ENCODE peak calls at places on chromosomes 1 and 21, in six cellular contexts. F is NCI-H1694 treated with DMSO at 0.1 percent for 48 hours; K is activated naive CD4-positive, alpha-beta T cell; R is lung microvascular endothelial cell; L is posterior cingulate gyrus; J is NCI-H510A. C is an unnamed sample.

GRCh38 chr21:17451364-17451869 is 61.4 kb upstream of the CXADR start:
- DNase-seq in F (no peak), K (no peak), R (peak; percentile 56), L (no peak), J (no peak), C (no peak)

GRCh38 chr1:189962171-189962570 is 515.5 kb downstream of the BRINP3 start:
- DNase-seq in F (no peak), K (no peak), R (no peak), L (no peak), J (no peak), C (no peak)

GRCh38 chr1:81690881-81691453 is 109.8 kb upstream of the ADGRL2 start:
- DNase-seq in F (no peak), K (no peak), R (no peak), L (no peak), J (no peak), C (no peak)

GRCh38 chr21:34037446-34037845 is 35.9 kb upstream of the MRPS6 start:
- DNase-seq in F (no peak), K (no peak), R (peak; percentile 44), L (no peak), J (no peak), C (no peak)

GRCh38 chr1:15748690-15749398 is 6.5 kb downstream of the TMEM82 start:
- DNase-seq in F (no peak), K (no peak), R (no peak), L (no peak), J (no peak), C (no peak)

GRCh38 chr1:68010094-68010493 is 40.3 kb downstream of the DIRAS3 start:
- DNase-seq in F (peak; percentile 59), K (no peak), R (peak; percentile 56), L (no peak), J (no peak), C (no peak)

GRCh38 chr1:113205980-113206766 is 133.2 kb downstream of the LRIG2 start:
- DNase-seq in F (no peak), K (no peak), R (no peak), L (no peak), J (no peak), C (peak; percentile 0)

GRCh38 chr1:115495603-115496002 is 146.2 kb upstream of the VANGL1 start:
- DNase-seq in F (no peak), K (no peak), R (no peak), L (no peak), J (no peak), C (peak; percentile 36)

GRCh38 chr1:166905930-166906329 is 29.9 kb upstream of the TADA1 start:
- DNase-seq in F (no peak), K (no peak), R (peak; percentile 7), L (no peak), J (no peak), C (no peak)

GRCh38 chr1:117952386-117952785 is 22.8 kb downstream of the WDR3 start:
- DNase-seq in F (no peak), K (no peak), R (no peak), L (no peak), J (no peak), C (no peak)

GRCh38 chr1:94316836-94317789 is 79.7 kb upstream of the ARHGAP29 start:
- DNase-seq in F (no peak), K (no peak), R (peak; percentile 55), L (no peak), J (no peak), C (no peak)

GRCh38 chr21:42063206-42063577 is 7.9 kb upstream of the UMODL1 start:
- DNase-seq in F (no peak), K (no peak), R (no peak), L (no peak), J (peak; percentile 61), C (no peak)

GRCh38 chr1:160325252-160325651 is 17.8 kb downstream of the COPA start:
- DNase-seq in F (no peak), K (no peak), R (no peak), L (no peak), J (peak; percentile 83), C (no peak)

GRCh38 chr21:20739421-20739820 is 258.8 kb upstream of the NCAM2 start:
- DNase-seq in F (no peak), K (no peak), R (no peak), L (no peak), J (no peak), C (no peak)

GRCh38 chr1:36414384-36414783 is 16.7 kb upstream of the LSM10 start:
- DNase-seq in F (no peak), K (no peak), R (no peak), L (no peak), J (no peak), C (no peak)

GRCh38 chr1:7513081-7513480 is 258.0 kb upstream of the VAMP3 start:
- DNase-seq in F (no peak), K (no peak), R (no peak), L (no peak), J (no peak), C (no peak)

GRCh38 chr21:42737969-42738590 is 84.7 kb downstream of the PDE9A start:
- DNase-seq in F (no peak), K (no peak), R (peak; percentile 43), L (peak; percentile 78), J (no peak), C (no peak)

GRCh38 chr1:60709426-60709825 is 372.9 kb upstream of the NFIA start:
- DNase-seq in F (no peak), K (no peak), R (no peak), L (no peak), J (no peak), C (no peak)

GRCh38 chr1:162421258-162422194 is 9.6 kb upstream of the SH2D1B start:
- DNase-seq in F (no peak), K (no peak), R (peak; percentile 27), L (no peak), J (no peak), C (no peak)

GRCh38 chr1:42753070-42753469 is 13.0 kb upstream of the CLDN19 start:
- DNase-seq in F (no peak), K (no peak), R (peak; percentile 39), L (no peak), J (no peak), C (no peak)

GRCh38 chr21:28798798-28799197 is 193.9 kb downstream of the LTN1 start:
- DNase-seq in F (no peak), K (no peak), R (no peak), L (no peak), J (no peak), C (no peak)

GRCh38 chr1:107677674-107678073 is 287.3 kb downstream of the VAV3 start:
- DNase-seq in F (no peak), K (no peak), R (no peak), L (no peak), J (no peak), C (no peak)

GRCh38 chr1:231924183-231924582 is 297.6 kb downstream of the DISC1 start:
- DNase-seq in F (no peak), K (no peak), R (no peak), L (no peak), J (peak; percentile 73), C (no peak)

GRCh38 chr21:33434770-33435360 is 31.7 kb downstream of the IFNGR2 start:
- DNase-seq in F (no peak), K (no peak), R (peak; percentile 92), L (no peak), J (no peak), C (peak; percentile 61)

GRCh38 chr1:206714331-206715058 is 29.8 kb downstream of the MAPKAPK2 start:
- DNase-seq in F (no peak), K (no peak), R (peak; percentile 58), L (no peak), J (no peak), C (peak; percentile 63)

GRCh38 chr1:6298940-6299465 is 38.1 kb upstream of the GPR153 start:
- DNase-seq in F (no peak), K (no peak), R (no peak), L (no peak), J (no peak), C (no peak)

GRCh38 chr1:27446491-27447020 is 43.4 kb downstream of the WASF2 start:
- DNase-seq in F (no peak), K (no peak), R (no peak), L (no peak), J (no peak), C (no peak)

GRCh38 chr1:182761396-182762395 is 27.9 kb upstream of the NPL start:
- DNase-seq in F (no peak), K (no peak), R (no peak), L (no peak), J (no peak), C (no peak)

GRCh38 chr1:153459655-153460054 is 796 bp downstream of the S100A7 start:
- DNase-seq in F (no peak), K (no peak), R (no peak), L (peak; percentile 74), J (no peak), C (no peak)

GRCh38 chr1:212256404-212256803 is 28.8 kb upstream of the PPP2R5A start:
- DNase-seq in F (no peak), K (no peak), R (no peak), L (no peak), J (no peak), C (no peak)

GRCh38 chr1:115679141-115679611 is 37.4 kb downstream of the VANGL1 start:
- DNase-seq in F (no peak), K (no peak), R (peak; percentile 48), L (no peak), J (no peak), C (peak; percentile 20)

GRCh38 chr1:162168935-162169545 is 99.5 kb downstream of the NOS1AP start:
- DNase-seq in F (peak; percentile 47), K (no peak), R (no peak), L (no peak), J (no peak), C (no peak)

GRCh38 chr1:156767879-156768608 is 709 bp downstream of the PRCC start:
- DNase-seq in F (no peak), K (no peak), R (peak; percentile 28), L (peak; percentile 76), J (no peak), C (no peak)

GRCh38 chr1:152986578-152986977 is 2.7 kb downstream of the SPRR1A start:
- DNase-seq in F (no peak), K (no peak), R (no peak), L (no peak), J (no peak), C (no peak)

GRCh38 chr1:218408942-218409341 is 63.8 kb downstream of the TGFB2 start:
- DNase-seq in F (no peak), K (no peak), R (no peak), L (no peak), J (no peak), C (no peak)

GRCh38 chr1:65395887-65396612 is 24.4 kb upstream of the LEPR start:
- DNase-seq in F (no peak), K (no peak), R (peak; percentile 12), L (no peak), J (peak; percentile 10), C (peak; percentile 24)

C was measured in AG09319.